ENCODE peak calls at places on chromosome 5, in six cellular contexts. Q, F, W, T, N and Y are unnamed samples.

GRCh38 chr5:179230061-179230461 is 115.2 kb downstream of the ADAMTS2 start:
- DNase-seq in Q (no peak), F (peak; percentile 4), W (peak; percentile 17), T (no peak), N (no peak), Y (no peak)

GRCh38 chr5:200985-201384 is 9.7 kb downstream of the LRRC14B start:
- DNase-seq in Q (no peak), F (no peak), W (no peak), T (no peak), N (no peak), Y (no peak)

GRCh38 chr5:168357881-168358280 is 66.4 kb downstream of the WWC1 start:
- DNase-seq in Q (no peak), F (no peak), W (no peak), T (no peak), N (no peak), Y (no peak)

GRCh38 chr5:152673601-152674000 is 268.5 kb upstream of the NMUR2 start:
- DNase-seq in Q (no peak), F (no peak), W (no peak), T (no peak), N (no peak), Y (no peak)

GRCh38 chr5:133052317-133053175 is 733 bp downstream of the HSPA4 start:
- DNase-seq in Q (peak; percentile 84), F (peak; percentile 80), W (peak; percentile 55), T (peak; percentile 49), N (peak; percentile 82), Y (peak; percentile 65)

GRCh38 chr5:39605966-39606591 is 181.3 kb upstream of the DAB2 start:
- DNase-seq in Q (no peak), F (no peak), W (no peak), T (no peak), N (no peak), Y (peak; percentile 86)

GRCh38 chr5:144032375-144032774 is 138.1 kb downstream of the YIPF5 start:
- DNase-seq in Q (no peak), F (no peak), W (no peak), T (peak; percentile 15), N (no peak), Y (no peak)

GRCh38 chr5:139481122-139481533 is 1.4 kb downstream of the STING1 start:
- DNase-seq in Q (peak; percentile 48), F (no peak), W (peak; percentile 56), T (peak; percentile 62), N (peak; percentile 55), Y (peak; percentile 33)

GRCh38 chr5:97418472-97418871 is 235.4 kb upstream of the RIOK2 start:
- DNase-seq in Q (no peak), F (no peak), W (no peak), T (no peak), N (no peak), Y (no peak)

GRCh38 chr5:52710310-52710971 is 77.3 kb upstream of the ITGA1 start:
- DNase-seq in Q (no peak), F (no peak), W (no peak), T (no peak), N (no peak), Y (no peak)

GRCh38 chr5:37506241-37506640 is 127.1 kb downstream of the WDR70 start:
- DNase-seq in Q (no peak), F (no peak), W (no peak), T (no peak), N (no peak), Y (no peak)

GRCh38 chr5:98490348-98490747 is 283.1 kb upstream of the RGMB start:
- DNase-seq in Q (no peak), F (no peak), W (no peak), T (no peak), N (no peak), Y (no peak)

GRCh38 chr5:88808153-88808552 is 74.8 kb downstream of the MEF2C start:
- DNase-seq in Q (no peak), F (no peak), W (no peak), T (no peak), N (no peak), Y (no peak)

GRCh38 chr5:95794070-95794516 is 28.4 kb downstream of the GLRX start:
- DNase-seq in Q (no peak), F (no peak), W (no peak), T (no peak), N (no peak), Y (peak; percentile 79)

GRCh38 chr5:37248387-37248969 is 698 bp downstream of the CPLANE1 start:
- DNase-seq in Q (no peak), F (no peak), W (no peak), T (no peak), N (no peak), Y (peak; percentile 38)

GRCh38 chr5:33212900-33213299 is 227.9 kb upstream of the TARS1 start:
- DNase-seq in Q (no peak), F (no peak), W (no peak), T (no peak), N (no peak), Y (no peak)

GRCh38 chr5:167579701-167580045 is 711.8 kb upstream of the WWC1 start:
- DNase-seq in Q (no peak), F (no peak), W (no peak), T (no peak), N (no peak), Y (no peak)

GRCh38 chr5:151740958-151741373 is 17.5 kb downstream of the ATOX1 start:
- DNase-seq in Q (no peak), F (no peak), W (no peak), T (no peak), N (no peak), Y (peak; percentile 91)

GRCh38 chr5:58335518-58335917 is 124.4 kb downstream of the PLK2 start:
- DNase-seq in Q (no peak), F (no peak), W (no peak), T (no peak), N (no peak), Y (no peak)

GRCh38 chr5:54470677-54471076 is 15.2 kb downstream of the HSPB3 start:
- DNase-seq in Q (no peak), F (no peak), W (no peak), T (no peak), N (no peak), Y (peak; percentile 83)

GRCh38 chr5:139637438-139638089 is 10.6 kb upstream of the CXXC5 start:
- DNase-seq in Q (peak; percentile 89), F (peak; percentile 85), W (peak; percentile 86), T (peak; percentile 89), N (peak; percentile 84), Y (peak; percentile 85)

GRCh38 chr5:179404321-179405053 is 59.2 kb upstream of the ADAMTS2 start:
- DNase-seq in Q (no peak), F (no peak), W (no peak), T (no peak), N (peak; percentile 14), Y (peak; percentile 56)

GRCh38 chr5:34652916-34653315 is 3.2 kb upstream of the RAI14 start:
- DNase-seq in Q (no peak), F (no peak), W (no peak), T (no peak), N (no peak), Y (peak; percentile 65)
- TF ChIP-seq CTCF in Q (no peak), F (no peak), W (no peak), T (no peak), N (no peak), Y (no peak)

DNA sequence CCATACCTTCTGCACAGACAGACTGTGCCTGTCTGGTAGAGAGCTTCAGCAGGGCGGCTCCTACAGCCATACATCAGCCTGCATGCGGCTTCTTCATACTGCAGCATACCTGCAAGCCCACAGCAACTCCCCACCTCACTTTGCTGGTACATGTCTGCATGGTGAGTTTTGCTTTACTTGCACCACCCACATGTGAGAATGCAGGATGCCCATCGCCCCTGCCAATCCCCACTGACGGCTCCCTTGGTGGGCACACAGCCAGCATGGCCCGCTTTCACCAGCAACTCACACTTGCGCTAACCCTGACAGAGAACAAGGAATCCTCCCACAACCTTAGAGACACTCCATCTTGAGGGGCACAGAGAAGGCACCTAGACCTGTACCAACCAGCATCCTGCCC is 114.9 kb downstream of the DTWD2 start:
- DNase-seq in Q (no peak), F (no peak), W (no peak), T (no peak), N (no peak), Y (no peak)
- H3K4me3 ChIP-seq in Q (no peak overlapping the region), F (no peak overlapping the region), W (no peak overlapping the region), T (no peak overlapping the region), N (no peak overlapping the region), Y (no peak overlapping the region)

GRCh38 chr5:72394688-72395087 is 74.5 kb downstream of the PTCD2 start:
- DNase-seq in Q (no peak), F (peak; percentile 11), W (no peak), T (no peak), N (no peak), Y (peak; percentile 28)
- TF ChIP-seq CTCF in Q (no peak), F (peak; percentile 25), W (peak; percentile 15), T (peak; percentile 14), N (no peak), Y (peak; percentile 55)

GRCh38 chr5:1255081-1255561 is 29.9 kb downstream of the SLC6A18 start:
- DNase-seq in Q (no peak), F (no peak), W (no peak), T (no peak), N (no peak), Y (no peak)
- H3K4me3 ChIP-seq in Q (no peak overlapping the region), F (no peak overlapping the region), W (no peak overlapping the region), T (no peak overlapping the region), N (no peak overlapping the region), Y (no peak overlapping the region)

DNA sequence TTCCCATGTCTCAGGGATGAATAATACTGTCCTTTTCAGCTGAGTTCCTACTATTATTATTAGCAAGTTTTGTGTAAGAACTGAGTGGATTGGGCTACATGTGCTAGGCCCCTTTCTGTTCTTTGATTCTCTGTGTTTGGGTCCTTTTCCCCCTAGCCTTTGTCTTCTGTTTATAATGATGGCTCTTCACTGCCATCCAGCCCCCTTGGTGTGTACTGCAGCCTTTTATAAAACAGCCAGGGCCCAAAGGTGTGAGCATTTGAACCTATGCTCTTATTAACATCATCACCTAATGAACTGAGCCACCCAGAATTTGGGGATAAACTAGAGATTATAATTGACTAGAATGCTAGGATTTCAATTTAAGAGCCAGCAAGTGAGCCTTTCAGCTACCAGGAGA is 52.6 kb downstream of the PLAC8L1 start:
- DNase-seq in Q (no peak), F (no peak), W (no peak), T (no peak), N (no peak), Y (no peak)
- TF ChIP-seq CTCF in Q (no peak), F (no peak), W (no peak), T (no peak), N (no peak), Y (peak; percentile 32)

DNA sequence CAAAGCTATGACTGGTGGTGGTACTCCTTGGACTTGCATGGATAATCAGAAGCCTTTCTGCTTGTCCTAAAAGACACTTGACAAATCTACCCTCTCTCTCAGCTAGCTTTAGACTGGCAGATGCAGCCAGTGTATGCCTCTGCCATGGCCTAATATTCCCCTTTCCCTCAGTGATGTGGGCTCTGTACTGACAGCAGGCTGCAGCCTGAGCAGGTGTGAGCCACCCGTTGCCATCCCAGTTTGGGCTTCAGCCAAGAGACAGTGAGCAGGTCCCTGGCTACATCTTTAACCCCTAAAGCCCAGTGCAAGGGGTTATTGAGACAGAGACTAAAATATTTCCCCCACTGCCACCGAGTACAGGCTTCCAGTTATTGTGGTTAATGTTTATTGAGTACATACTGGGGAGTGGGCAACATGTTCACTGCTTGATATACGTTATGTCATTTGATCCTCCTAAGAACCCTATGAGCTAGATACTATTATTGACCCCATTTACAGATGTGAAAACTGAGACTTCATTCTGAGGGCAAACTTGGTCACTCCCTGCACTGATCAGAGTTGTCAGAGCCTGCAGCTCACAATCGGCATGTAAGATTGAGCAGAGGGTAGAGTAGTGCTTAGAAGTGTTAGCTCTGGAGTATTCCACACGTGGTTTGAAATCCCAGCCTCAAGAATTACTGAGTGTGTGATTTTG is 254.2 kb downstream of the ARHGAP26 start:
- DNase-seq in Q (no peak), F (no peak), W (no peak), T (no peak), N (no peak), Y (no peak)
- H3K4me3 ChIP-seq in Q (no peak overlapping the region), F (no peak overlapping the region), W (no peak overlapping the region), T (no peak overlapping the region), N (no peak overlapping the region), Y (no peak overlapping the region)